ENCODE peak calls at places on chromosomes 12 and 14, in ten cellular contexts. C is D721Med, T is ascending aorta, Z is retinal pigment epithelial cell, F is HFFc6, D is cardiac fibroblast, B is RWPE1, W is IMR-90, E is left ventricle myocardium inferior, N is HCT116. H is an unnamed sample.

GRCh38 chr14:21089271-21089670 is 9.2 kb downstream of the ZNF219 start:
- DNase-seq in F (no peak), D (no peak), Z (no peak), W (no peak), B (no peak), N (no peak), T (no peak), C (peak; percentile 12), E (no peak), H (no peak)

GRCh38 chr14:72892103-72892878 is 1.6 kb downstream of the DPF3 start:
- DNase-seq in D (peak; percentile 48), F (peak; percentile 34), Z (no peak), W (peak; percentile 43), T (no peak), E (no peak), N (no peak), B (peak; percentile 43), C (no peak), H (no peak)

GRCh38 chr12:25388216-25388615 is 137.5 kb upstream of the KRAS start:
- DNase-seq in B (no peak), F (peak; percentile 8), E (no peak), T (no peak), Z (peak; percentile 28), N (no peak), D (no peak), W (peak; percentile 25), C (no peak), H (no peak)

GRCh38 chr14:95518045-95518751 is 1.7 kb upstream of the SYNE3 start:
- DNase-seq in F (peak; percentile 45), B (no peak), Z (no peak), T (peak; percentile 82), D (peak; percentile 69), E (no peak), N (no peak), C (no peak), W (peak; percentile 57), H (peak; percentile 25)

GRCh38 chr12:120445911-120446909 is at the start of the genes GATC and TRIAP1:
- DNase-seq in F (peak; percentile 71), C (peak; percentile 70), T (peak; percentile 89), B (peak; percentile 70), E (peak; percentile 85), Z (no peak), N (peak; percentile 71), W (peak; percentile 66), D (peak; percentile 80), H (peak; percentile 77)

GRCh38 chr12:34388636-34389377 is 366.5 kb downstream of the ALG10 start:
- DNase-seq in T (no peak), N (no peak), C (no peak), D (no peak), W (no peak), B (no peak), E (no peak), F (no peak), Z (no peak), H (no peak)

GRCh38 chr12:47832263-47832933 is 12.7 kb upstream of the HDAC7 start:
- DNase-seq in W (no peak), F (no peak), D (peak; percentile 64), Z (no peak), E (no peak), C (no peak), B (no peak), N (no peak), T (no peak), H (no peak)

GRCh38 chr12:98743362-98743953 is 98.4 kb downstream of the APAF1 start:
- DNase-seq in C (no peak), E (no peak), D (peak; percentile 18), F (no peak), B (peak; percentile 21), W (peak; percentile 22), N (peak; percentile 21), Z (no peak), T (no peak), H (peak; percentile 39)

GRCh38 chr12:90499793-90500192 is 455.2 kb downstream of the CCER1 start:
- DNase-seq in E (no peak), C (no peak), D (no peak), T (no peak), B (no peak), F (no peak), Z (no peak), W (no peak), N (no peak), H (peak; percentile 9)

DNA sequence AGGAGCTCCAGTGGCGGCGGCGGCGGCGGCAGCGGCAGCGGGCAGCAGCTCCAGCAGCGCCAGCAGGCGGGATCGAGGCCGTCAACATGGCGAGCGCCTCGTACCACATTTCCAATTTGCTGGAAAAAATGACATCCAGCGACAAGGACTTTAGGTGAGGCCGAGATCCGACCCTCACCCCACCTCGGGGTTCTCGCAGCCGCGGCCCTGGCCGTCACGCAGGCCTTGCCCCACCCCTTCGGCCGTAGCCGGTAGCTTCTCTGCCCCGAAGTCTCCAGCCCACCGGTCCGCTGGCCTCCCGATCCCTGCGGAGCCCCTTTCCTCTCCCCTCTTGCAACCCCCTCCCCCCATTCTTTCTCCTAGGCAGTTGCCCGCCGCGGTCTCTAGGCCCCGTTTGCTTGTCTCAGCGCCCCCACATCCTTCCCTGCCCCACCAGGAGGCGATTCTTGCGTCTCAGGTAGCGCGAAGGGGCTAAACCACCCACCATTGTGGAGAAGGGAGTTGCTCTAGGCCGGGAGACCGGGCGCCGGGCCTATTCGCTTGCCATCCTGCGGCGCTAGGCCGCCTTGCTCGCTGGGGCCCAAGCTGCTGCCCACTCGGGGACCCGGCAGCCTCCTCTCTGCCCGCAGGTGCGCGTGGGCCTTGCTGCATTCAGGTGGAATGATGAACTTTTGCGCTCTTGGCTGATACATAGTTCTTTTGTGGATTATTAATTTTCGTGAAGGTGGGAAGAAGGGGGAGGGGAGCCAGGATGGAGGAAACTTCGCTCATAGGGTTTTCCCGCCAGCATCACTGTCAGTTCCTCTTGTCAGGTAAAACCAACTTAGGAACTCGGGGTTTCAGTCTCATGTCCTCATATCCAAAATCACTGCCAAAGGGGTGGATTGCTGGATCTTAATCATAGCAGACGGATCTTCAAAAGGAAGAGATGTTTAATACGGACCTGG is 747 bp downstream of the CAND1 start:
- DNase-seq in E (peak; percentile 29), C (no peak), W (no peak), D (peak; percentile 22), N (no peak), Z (peak; percentile 3), T (peak; percentile 71), B (peak; percentile 18), F (no peak), H (peak; percentile 49)
- TF ChIP-seq CTCF in E (peak; percentile 22), C (peak; percentile 1), W (no peak), D (no peak), N (no peak), Z (peak; percentile 1), T (peak; percentile 24), B (no peak), F (peak; percentile 30), H (no peak)

GRCh38 chr14:24851837-24852236 is 198.1 kb downstream of the STXBP6 start:
- DNase-seq in C (no peak), Z (no peak), E (no peak), W (peak; percentile 51), D (peak; percentile 29), N (no peak), T (no peak), B (no peak), F (no peak), H (no peak)

GRCh38 chr14:24853446-24853845 is 196.5 kb downstream of the STXBP6 start:
- DNase-seq in N (no peak), T (no peak), E (no peak), C (no peak), B (no peak), Z (no peak), D (no peak), F (no peak), W (no peak), H (no peak)

GRCh38 chr14:24851406-24851805 is 198.5 kb downstream of the STXBP6 start:
- DNase-seq in C (no peak), F (no peak), E (no peak), W (no peak), B (no peak), N (no peak), T (no peak), D (no peak), Z (no peak), H (no peak)

GRCh38 chr14:24849471-24849870 is 200.5 kb downstream of the STXBP6 start:
- DNase-seq in E (no peak), W (peak; percentile 75), T (no peak), C (no peak), D (peak; percentile 66), F (peak; percentile 68), B (no peak), Z (no peak), N (no peak), H (no peak)

DNA sequence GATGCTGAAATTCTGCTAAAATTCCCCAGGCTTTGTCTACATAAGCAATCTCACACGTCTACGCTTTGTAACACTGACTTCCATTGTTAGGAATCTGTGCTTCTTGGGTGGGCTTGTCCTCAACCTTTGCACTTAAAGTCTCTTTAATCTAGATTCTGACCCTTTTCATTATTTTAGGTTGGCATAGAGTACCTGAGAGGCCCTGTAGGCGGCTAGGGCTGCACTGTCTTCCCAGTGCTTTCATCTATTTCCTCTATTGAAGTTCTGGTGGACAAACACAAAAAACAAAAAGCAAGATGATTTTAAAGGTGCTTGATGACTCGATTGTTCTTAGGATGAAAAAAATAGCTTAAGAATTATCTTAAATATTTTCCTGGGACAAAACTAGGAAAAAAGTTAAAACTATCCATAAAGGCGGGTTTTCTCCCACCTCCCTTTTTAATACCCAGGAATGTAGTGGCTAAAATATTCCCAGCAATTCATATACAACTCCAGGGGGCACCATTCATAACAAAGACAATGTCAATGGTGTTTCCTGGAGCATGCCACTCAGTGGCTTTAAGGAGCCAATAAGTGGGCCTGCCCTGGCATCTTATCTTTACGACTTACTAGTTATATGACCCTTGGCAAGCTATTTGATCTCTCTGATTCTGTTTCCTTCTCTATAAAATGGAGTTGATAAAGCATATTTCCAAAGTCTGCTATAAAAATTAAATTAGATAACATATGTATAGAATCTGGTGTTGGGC is 197.5 kb downstream of the STXBP6 start:
- DNase-seq in B (no peak), E (no peak), W (no peak), C (no peak), Z (no peak), N (no peak), T (no peak), D (no peak), F (no peak), H (no peak)
- TF ChIP-seq CTCF in B (no peak), E (no peak), W (no peak), C (no peak), Z (no peak), N (no peak), T (no peak), D (no peak), F (no peak), H (no peak)

GRCh38 chr12:11892065-11892391 is 178.7 kb upstream of the BCL2L14 start:
- DNase-seq in W (no peak), Z (no peak), T (no peak), B (no peak), F (no peak), D (no peak), E (no peak), N (no peak), C (no peak), H (no peak)
- TF ChIP-seq CTCF in W (no peak), Z (peak; percentile 29), T (peak; percentile 33), B (no peak), F (peak; percentile 59), D (peak; percentile 36), E (peak; percentile 54), N (no peak), C (no peak), H (peak; percentile 28)

DNA sequence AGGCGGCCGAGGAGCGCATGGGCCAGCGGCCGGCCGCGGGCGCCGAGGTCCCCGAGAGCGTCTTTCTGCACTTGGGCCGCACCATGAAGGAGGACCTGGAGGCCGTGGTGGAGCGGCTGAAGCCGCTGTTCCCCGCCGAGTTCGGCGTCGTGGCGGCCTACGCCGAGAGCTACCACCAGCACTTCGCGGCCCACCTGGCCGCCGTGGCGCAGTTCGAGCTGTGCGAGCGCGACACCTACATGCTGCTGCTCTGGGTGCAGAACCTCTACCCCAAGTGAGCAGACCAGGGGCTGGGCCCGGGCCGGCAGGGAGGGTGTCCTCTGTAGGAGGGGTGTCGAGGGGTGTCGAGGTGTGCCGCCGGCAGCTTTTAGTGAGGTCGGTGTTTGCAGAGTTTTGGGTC is 4.1 kb downstream of the TNFAIP2 start:
- DNase-seq in Z (no peak), T (no peak), B (no peak), D (no peak), C (no peak), E (peak; percentile 13), W (no peak), N (no peak), F (no peak), H (no peak)
- TF ChIP-seq CTCF in Z (no peak), T (no peak), B (no peak), D (no peak), C (no peak), E (no peak), W (no peak), N (no peak), F (no peak), H (no peak)

H was measured in MCF 10A.